ENCODE peak calls at places on chromosomes 6 and 20, in five cellular contexts. S is ELF-1; V is nephron progenitor cell; Z is stimulated activated CD4-positive, alpha-beta T cell treated with anti-CD3 and anti-CD28 coated beads, Interleukin-4, amount 100 ng/mL, for 48 hours; L is SJSA1. K is an unnamed sample.

GRCh38 chr6:169961772-169962561 is 210.5 kb downstream of the ERMARD start:
- DNase-seq in Z (peak; percentile 21), V (peak; percentile 71), S (peak; percentile 61), L (peak; percentile 40), K (no peak)

GRCh38 chr6:56040271-56040670 is 164.9 kb upstream of the BMP5 start:
- DNase-seq in Z (no peak), L (no peak), S (no peak), V (no peak), K (no peak)

GRCh38 chr6:88376197-88376596 is 210.1 kb upstream of the CNR1 start:
- DNase-seq in S (no peak), Z (no peak), L (no peak), V (no peak), K (no peak)

GRCh38 chr6:156848533-156848932 is 71.4 kb downstream of the ARID1B start:
- DNase-seq in Z (no peak), V (peak; percentile 44), S (peak; percentile 45), L (peak; percentile 83), K (no peak)

GRCh38 chr6:152948150-152948768 is 34.6 kb downstream of the FBXO5 start:
- DNase-seq in Z (no peak), V (no peak), L (no peak), S (no peak), K (no peak)

GRCh38 chr6:43969158-43969981 is 157.9 kb downstream of the MRPL14 start:
- DNase-seq in Z (no peak), L (peak; percentile 19), S (no peak), V (no peak), K (no peak)

GRCh38 chr6:117911150-117911549 is 4.1 kb downstream of the SLC35F1 start:
- DNase-seq in Z (no peak), V (no peak), L (no peak), S (no peak), K (no peak)

GRCh38 chr6:111880181-111880944 is 7.1 kb upstream of the FYN start:
- DNase-seq in Z (no peak), L (no peak), S (no peak), V (no peak), K (peak; percentile 87)

GRCh38 chr20:11676618-11677289 is 240.9 kb upstream of the BTBD3 start:
- DNase-seq in Z (peak; percentile 5), V (peak; percentile 79), L (peak; percentile 52), S (peak; percentile 45), K (no peak)

GRCh38 chr6:126232671-126233070 is 107.2 kb upstream of the CENPW start:
- DNase-seq in Z (no peak), V (no peak), L (no peak), S (no peak), K (no peak)

GRCh38 chr6:35240838-35241801 is 18.4 kb upstream of the ZNF76 start:
- DNase-seq in S (peak; percentile 93), L (peak; percentile 66), Z (peak; percentile 53), V (peak; percentile 89), K (no peak)

GRCh38 chr20:63027425-63028389 is 20.9 kb upstream of the BHLHE23 start:
- DNase-seq in V (no peak), Z (no peak), S (peak; percentile 46), L (no peak), K (no peak)

GRCh38 chr20:1718604-1719384 is 61.2 kb upstream of the SIRPG start:
- DNase-seq in L (no peak), V (no peak), Z (no peak), S (no peak), K (peak; percentile 11)

GRCh38 chr6:83065511-83066192 is at the start of gene UBE3D:
- DNase-seq in S (peak; percentile 96), L (peak; percentile 87), Z (peak; percentile 92), V (peak; percentile 97), K (no peak)

GRCh38 chr20:14799671-14800070 is 462.3 kb upstream of the FLRT3 start:
- DNase-seq in S (no peak), V (no peak), L (no peak), Z (no peak), K (no peak)

GRCh38 chr6:35407086-35407485 is 45.1 kb upstream of the FANCE start:
- DNase-seq in S (no peak), Z (no peak), V (no peak), L (no peak), K (no peak)

GRCh38 chr6:45915776-45916348 is 99.8 kb downstream of the CLIC5 start:
- DNase-seq in L (no peak), S (no peak), V (no peak), Z (no peak), K (no peak)

GRCh38 chr6:84804720-84805119 is 40.3 kb upstream of the TBX18 start:
- DNase-seq in V (no peak), S (no peak), Z (no peak), L (no peak), K (no peak)

GRCh38 chr6:38387994-38388393 is 251.7 kb downstream of the BTBD9 start:
- DNase-seq in Z (no peak), V (no peak), L (no peak), S (no peak), K (no peak)

GRCh38 chr20:2320813-2321658 is 25.2 kb downstream of the TGM3 start:
- DNase-seq in S (no peak), L (no peak), V (no peak), Z (no peak), K (no peak)